ENCODE peak calls at places on chromosomes 4 and X, in five cellular contexts. N is cardiac muscle cell; C is prostate gland; G is esophagus squamous epithelium; J is stimulated activated CD4-positive, alpha-beta T cell treated with anti-CD3 and anti-CD28 coated beads, Interleukin-15, amount 100 ng/mL, for 24 hours. X is an unnamed sample.

GRCh38 chrX:131783555-131784338 is 239.4 kb upstream of the STK26 start:
- DNase-seq in N (no peak), C (no peak), G (no peak), J (no peak), X (no peak)

GRCh38 chr4:74114234-74114633 is 15.2 kb upstream of the CXCL2 start:
- DNase-seq in N (no peak), C (no peak), G (no peak), J (no peak), X (no peak)

GRCh38 chrX:39852496-39852895 is 245.3 kb downstream of the BCOR start:
- DNase-seq in N (no peak), C (no peak), G (no peak), J (no peak), X (no peak)

GRCh38 chrX:110180176-110180927 is 137.5 kb downstream of the AMMECR1 start:
- DNase-seq in N (no peak), C (no peak), G (no peak), J (no peak), X (peak)

GRCh38 chrX:14409341-14409740 is 120.0 kb upstream of the GLRA2 start:
- DNase-seq in N (no peak), C (no peak), G (no peak), J (no peak), X (no peak)

GRCh38 chr4:155900402-155900801 is 3.1 kb upstream of the TDO2 start:
- DNase-seq in N (no peak), C (no peak), G (no peak), J (no peak), X (no peak)

GRCh38 chr4:70925899-70926635 is 23.9 kb downstream of the MOB1B start:
- DNase-seq in N (no peak), C (no peak), G (no peak), J (no peak), X (no peak)

GRCh38 chrX:128781506-128781905 is 729.3 kb upstream of the ACTRT1 start:
- DNase-seq in N (peak), C (peak), G (no peak), J (peak), X (peak)

GRCh38 chr4:151484396-151485102 is 75.6 kb downstream of the FHIP1A start:
- DNase-seq in N (peak), C (no peak), G (no peak), J (no peak), X (no peak)

GRCh38 chr4:52945499-52945898 is 83.4 kb downstream of the RASL11B start:
- DNase-seq in N (no peak), C (no peak), G (no peak), J (no peak), X (no peak)

GRCh38 chr4:114599231-114600065 is 841 bp downstream of the UGT8 start:
- DNase-seq in N (peak), C (no peak), G (peak), J (peak), X (no peak)

GRCh38 chrX:11406109-11406755 is 113.0 kb downstream of the AMELX start:
- DNase-seq in N (no peak), C (no peak), G (no peak), J (no peak), X (no peak)

GRCh38 chrX:72126048-72126415 is 5.7 kb downstream of the RTL5 start:
- DNase-seq in N (no peak), C (no peak), G (no peak), J (no peak), X (no peak)

GRCh38 chr4:165864228-165864627 is 8.8 kb upstream of the TLL1 start:
- DNase-seq in N (no peak), C (no peak), G (no peak), J (no peak), X (peak)

GRCh38 chr4:40261246-40262078 is 64.6 kb downstream of the RHOH start:
- DNase-seq in N (no peak), C (no peak), G (no peak), J (no peak), X (no peak)

GRCh38 chrX:109751698-109752097 is 18.6 kb upstream of the ACSL4 start:
- DNase-seq in N (no peak), C (no peak), G (no peak), J (no peak), X (no peak)

GRCh38 chr4:152165146-152165545 is 370.7 kb downstream of the FBXW7 start:
- DNase-seq in N (no peak), C (no peak), G (no peak), J (no peak), X (no peak)

X was measured in NCI-H460.